ENCODE peak calls at places on chromosomes 3 and 15, in nine cellular contexts. One of them, this sample, is unnamed.

GRCh38 chr3:49341996-49342395 is 2.1 kb upstream of the USP4 start:
- DNase-seq in stomach: no peak
- DNase-seq in GM12878: no peak
- DNase-seq in spleen: no peak
- DNase-seq in transverse colon: no peak
- DNase-seq in HCT116: no peak
- DNase-seq in K562: no peak
- DNase-seq in breast epithelium: no peak
- DNase-seq in GM12891: no peak
- DNase-seq in this sample: no peak

GRCh38 chr15:97875513-97876285 is 84.8 kb upstream of the ARRDC4 start:
- DNase-seq in stomach: no peak
- DNase-seq in GM12878: no peak
- DNase-seq in spleen: no peak
- DNase-seq in transverse colon: peak
- DNase-seq in HCT116: peak
- DNase-seq in K562: peak
- DNase-seq in breast epithelium: no peak
- DNase-seq in GM12891: no peak
- DNase-seq in this sample: no peak

GRCh38 chr3:130341388-130341787 is 4.1 kb upstream of the COL6A5 start:
- DNase-seq in stomach: no peak
- DNase-seq in GM12878: no peak
- DNase-seq in spleen: no peak
- DNase-seq in transverse colon: no peak
- DNase-seq in HCT116: no peak
- DNase-seq in K562: no peak
- DNase-seq in breast epithelium: no peak
- DNase-seq in GM12891: no peak
- DNase-seq in this sample: no peak

GRCh38 chr3:165837058-165837525 is at the start of gene BCHE:
- DNase-seq in stomach: no peak
- DNase-seq in GM12878: no peak
- DNase-seq in spleen: no peak
- DNase-seq in transverse colon: no peak
- DNase-seq in HCT116: no peak
- DNase-seq in K562: no peak
- DNase-seq in breast epithelium: no peak
- DNase-seq in GM12891: no peak
- DNase-seq in this sample: no peak

GRCh38 chr3:114714957-114715356 is 421.1 kb downstream of the TIGIT start:
- DNase-seq in stomach: no peak
- DNase-seq in GM12878: no peak
- DNase-seq in spleen: no peak
- DNase-seq in transverse colon: no peak
- DNase-seq in HCT116: no peak
- DNase-seq in K562: no peak
- DNase-seq in breast epithelium: no peak
- DNase-seq in GM12891: no peak
- DNase-seq in this sample: no peak

GRCh38 chr3:49244589-49245205 is 32.3 kb downstream of the C3orf62 start:
- DNase-seq in stomach: no peak
- DNase-seq in GM12878: no peak
- DNase-seq in spleen: no peak
- DNase-seq in transverse colon: no peak
- DNase-seq in HCT116: no peak
- DNase-seq in K562: peak
- DNase-seq in breast epithelium: no peak
- DNase-seq in GM12891: no peak
- DNase-seq in this sample: no peak

GRCh38 chr15:39154776-39155175 is 426.1 kb upstream of the THBS1 start:
- DNase-seq in stomach: no peak
- DNase-seq in GM12878: no peak
- DNase-seq in spleen: no peak
- DNase-seq in transverse colon: no peak
- DNase-seq in HCT116: no peak
- DNase-seq in K562: no peak
- DNase-seq in breast epithelium: no peak
- DNase-seq in GM12891: no peak
- DNase-seq in this sample: no peak

GRCh38 chr15:88375234-88375926 is 91.8 kb downstream of the MRPL46 start:
- DNase-seq in stomach: no peak
- DNase-seq in GM12878: no peak
- DNase-seq in spleen: no peak
- DNase-seq in transverse colon: no peak
- DNase-seq in HCT116: no peak
- DNase-seq in K562: peak
- DNase-seq in breast epithelium: no peak
- DNase-seq in GM12891: no peak
- DNase-seq in this sample: no peak

GRCh38 chr3:111712294-111713180 is 117.4 kb upstream of the ZBED2 start:
- DNase-seq in stomach: no peak
- DNase-seq in GM12878: no peak
- DNase-seq in spleen: peak
- DNase-seq in transverse colon: no peak
- DNase-seq in HCT116: no peak
- DNase-seq in K562: no peak
- DNase-seq in breast epithelium: no peak
- DNase-seq in GM12891: no peak
- DNase-seq in this sample: no peak

GRCh38 chr3:11593318-11594034 is 50.2 kb downstream of the VGLL4 start:
- DNase-seq in stomach: no peak
- DNase-seq in GM12878: no peak
- DNase-seq in spleen: no peak
- DNase-seq in transverse colon: no peak
- DNase-seq in HCT116: no peak
- DNase-seq in K562: no peak
- DNase-seq in breast epithelium: no peak
- DNase-seq in GM12891: no peak
- DNase-seq in this sample: no peak
- TF ChIP-seq POLR2AphosphoS5 in stomach: no peak
- TF ChIP-seq POLR2AphosphoS5 in GM12878: no peak
- TF ChIP-seq POLR2AphosphoS5 in spleen: no peak
- TF ChIP-seq POLR2AphosphoS5 in transverse colon: no peak
- TF ChIP-seq POLR2AphosphoS5 in HCT116: no peak
- TF ChIP-seq POLR2AphosphoS5 in K562: no peak
- TF ChIP-seq POLR2AphosphoS5 in breast epithelium: no peak
- TF ChIP-seq POLR2AphosphoS5 in GM12891: no peak
- TF ChIP-seq POLR2AphosphoS5 in this sample: no peak

DNA sequence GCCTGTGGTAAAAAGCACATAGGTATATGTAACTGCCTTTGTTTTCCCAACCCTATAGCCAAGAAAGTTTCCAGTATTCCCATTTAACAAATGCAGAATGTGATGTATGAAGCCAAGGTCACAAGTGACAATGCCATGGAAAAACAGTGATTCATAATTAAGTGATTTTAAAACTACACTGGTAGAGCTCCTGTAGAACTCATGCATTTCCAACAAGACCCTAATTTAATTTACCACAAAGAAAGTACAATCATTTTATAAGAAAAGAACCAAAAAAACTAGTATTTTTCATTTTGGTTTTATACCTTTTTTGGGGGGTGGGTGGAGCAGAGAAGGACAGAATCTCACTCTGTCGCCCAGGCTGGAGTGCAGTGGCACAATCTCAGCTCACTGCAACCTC is 82.0 kb downstream of the STAG1 start:
- DNase-seq in stomach: no peak
- DNase-seq in GM12878: no peak
- DNase-seq in spleen: no peak
- DNase-seq in transverse colon: no peak
- DNase-seq in HCT116: no peak
- DNase-seq in K562: no peak
- DNase-seq in breast epithelium: no peak
- DNase-seq in GM12891: no peak
- DNase-seq in this sample: no peak
- TF ChIP-seq POLR2AphosphoS5 in stomach: no peak
- TF ChIP-seq POLR2AphosphoS5 in GM12878: no peak
- TF ChIP-seq POLR2AphosphoS5 in spleen: no peak
- TF ChIP-seq POLR2AphosphoS5 in transverse colon: no peak
- TF ChIP-seq POLR2AphosphoS5 in HCT116: no peak
- TF ChIP-seq POLR2AphosphoS5 in K562: no peak
- TF ChIP-seq POLR2AphosphoS5 in breast epithelium: no peak
- TF ChIP-seq POLR2AphosphoS5 in GM12891: no peak
- TF ChIP-seq POLR2AphosphoS5 in this sample: no peak

DNA sequence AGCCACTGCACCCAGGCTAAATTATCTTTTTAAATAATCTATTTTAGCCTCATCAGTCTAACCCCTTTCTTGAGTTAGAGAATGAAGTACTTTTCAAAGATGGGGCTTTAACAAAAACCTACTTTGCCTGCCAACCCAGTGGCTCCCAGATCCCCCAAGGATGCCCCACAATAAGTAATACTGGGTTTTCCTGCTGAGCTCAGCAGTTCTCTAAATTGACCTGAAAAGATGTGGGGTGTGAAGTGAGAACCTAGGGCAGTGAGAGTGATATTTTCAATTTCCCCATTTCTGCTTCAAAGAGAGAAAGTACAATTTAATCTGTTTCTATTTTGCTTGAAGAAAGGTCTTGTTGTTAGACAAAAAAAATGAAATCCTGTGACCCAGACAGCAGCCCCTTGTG is 318.5 kb upstream of the UMPS start:
- DNase-seq in stomach: no peak
- DNase-seq in GM12878: no peak
- DNase-seq in spleen: no peak
- DNase-seq in transverse colon: no peak
- DNase-seq in HCT116: no peak
- DNase-seq in K562: no peak
- DNase-seq in breast epithelium: no peak
- DNase-seq in GM12891: no peak
- DNase-seq in this sample: no peak
- TF ChIP-seq POLR2AphosphoS5 in stomach: no peak
- TF ChIP-seq POLR2AphosphoS5 in GM12878: no peak
- TF ChIP-seq POLR2AphosphoS5 in spleen: no peak
- TF ChIP-seq POLR2AphosphoS5 in transverse colon: no peak
- TF ChIP-seq POLR2AphosphoS5 in HCT116: no peak
- TF ChIP-seq POLR2AphosphoS5 in K562: no peak
- TF ChIP-seq POLR2AphosphoS5 in breast epithelium: no peak
- TF ChIP-seq POLR2AphosphoS5 in GM12891: no peak
- TF ChIP-seq POLR2AphosphoS5 in this sample: no peak

GRCh38 chr3:60810876-60811275 is 440.4 kb downstream of the FHIT start:
- DNase-seq in stomach: no peak
- DNase-seq in GM12878: no peak
- DNase-seq in spleen: no peak
- DNase-seq in transverse colon: no peak
- DNase-seq in HCT116: no peak
- DNase-seq in K562: no peak
- DNase-seq in breast epithelium: no peak
- DNase-seq in GM12891: no peak
- DNase-seq in this sample: no peak
- TF ChIP-seq POLR2AphosphoS5 in stomach: no peak
- TF ChIP-seq POLR2AphosphoS5 in GM12878: no peak
- TF ChIP-seq POLR2AphosphoS5 in spleen: no peak
- TF ChIP-seq POLR2AphosphoS5 in transverse colon: no peak
- TF ChIP-seq POLR2AphosphoS5 in HCT116: no peak
- TF ChIP-seq POLR2AphosphoS5 in K562: no peak
- TF ChIP-seq POLR2AphosphoS5 in breast epithelium: no peak
- TF ChIP-seq POLR2AphosphoS5 in GM12891: no peak
- TF ChIP-seq POLR2AphosphoS5 in this sample: no peak

GRCh38 chr3:30458781-30459180 is 147.6 kb upstream of the TGFBR2 start:
- DNase-seq in stomach: no peak
- DNase-seq in GM12878: no peak
- DNase-seq in spleen: no peak
- DNase-seq in transverse colon: no peak
- DNase-seq in HCT116: no peak
- DNase-seq in K562: no peak
- DNase-seq in breast epithelium: no peak
- DNase-seq in GM12891: no peak
- DNase-seq in this sample: no peak
- TF ChIP-seq POLR2AphosphoS5 in stomach: no peak
- TF ChIP-seq POLR2AphosphoS5 in GM12878: no peak
- TF ChIP-seq POLR2AphosphoS5 in spleen: no peak
- TF ChIP-seq POLR2AphosphoS5 in transverse colon: no peak
- TF ChIP-seq POLR2AphosphoS5 in HCT116: no peak
- TF ChIP-seq POLR2AphosphoS5 in K562: no peak
- TF ChIP-seq POLR2AphosphoS5 in breast epithelium: no peak
- TF ChIP-seq POLR2AphosphoS5 in GM12891: no peak
- TF ChIP-seq POLR2AphosphoS5 in this sample: no peak

This sample was measured in prostate gland.